ENCODE peak calls at places on chromosomes 1 and 21, in eight cellular contexts. L is IMR-90, U is GM12892, H is A549, D is heart left ventricle, O is HCT116, B is H54, K is breast epithelium. C is an unnamed sample.
A peak's percentile ranks its signal among the peaks of the same experiment; 100 is the strongest.

GRCh38 chr1:228706305-228706704 is 29.0 kb upstream of the RHOU start:
- DNase-seq in L (no peak), U (no peak), H (no peak), D (no peak), O (no peak), B (no peak), K (no peak), C (no peak)

GRCh38 chr1:172135076-172135672 is 285.3 kb upstream of the C1orf105 start:
- DNase-seq in L (no peak), U (no peak), H (peak; percentile 8), D (no peak), O (peak; percentile 32), B (no peak), K (no peak), C (no peak)

GRCh38 chr1:14516974-14517812 is 81.3 kb upstream of the KAZN start:
- DNase-seq in L (peak; percentile 92), U (no peak), H (no peak), D (no peak), O (no peak), B (peak; percentile 15), K (no peak), C (no peak)

GRCh38 chr1:232393010-232393833 is 236.7 kb downstream of the SIPA1L2 start:
- DNase-seq in L (peak; percentile 32), U (no peak), H (no peak), D (no peak), O (no peak), B (peak; percentile 26), K (no peak), C (no peak)

GRCh38 chr21:37153193-37153934 is 80.3 kb downstream of the TTC3 start:
- DNase-seq in L (peak; percentile 88), U (no peak), H (no peak), D (no peak), O (no peak), B (no peak), K (no peak), C (peak; percentile 43)

GRCh38 chr1:88036345-88036999 is 647.6 kb upstream of the PKN2 start:
- DNase-seq in L (no peak), U (no peak), H (no peak), D (no peak), O (no peak), B (no peak), K (no peak), C (no peak)

GRCh38 chr1:214670098-214670497 is 67.1 kb downstream of the CENPF start:
- DNase-seq in L (peak; percentile 65), U (no peak), H (no peak), D (no peak), O (no peak), B (peak; percentile 7), K (no peak), C (peak; percentile 87)

GRCh38 chr1:27049607-27050006 is 37.0 kb upstream of the TENT5B start:
- DNase-seq in L (no peak), U (no peak), H (no peak), D (no peak), O (no peak), B (no peak), K (no peak), C (no peak)

GRCh38 chr1:115277276-115277675 is 60.8 kb downstream of the NGF start:
- DNase-seq in L (peak; percentile 80), U (no peak), H (no peak), D (no peak), O (peak; percentile 3), B (no peak), K (no peak), C (no peak)

GRCh38 chr21:27776925-27777553 is 810.2 kb upstream of the ADAMTS5 start:
- DNase-seq in L (no peak), U (no peak), H (no peak), D (peak; percentile 27), O (no peak), B (no peak), K (no peak), C (no peak)

GRCh38 chr1:2205191-2205952 is 10.8 kb upstream of the FAAP20 start:
- DNase-seq in L (peak; percentile 92), U (no peak), H (no peak), D (peak; percentile 98), O (peak; percentile 86), B (peak; percentile 69), K (peak; percentile 96), C (peak; percentile 98)

GRCh38 chr1:201295861-201296260 is 12.6 kb downstream of the PKP1 start:
- DNase-seq in L (peak; percentile 58), U (no peak), H (peak; percentile 48), D (no peak), O (no peak), B (peak; percentile 75), K (no peak), C (no peak)

GRCh38 chr1:20538227-20538626 is 14.1 kb upstream of the FAM43B start:
- DNase-seq in L (no peak), U (no peak), H (no peak), D (no peak), O (no peak), B (no peak), K (no peak), C (no peak)

GRCh38 chr1:219039755-219040154 is 133.9 kb upstream of the LYPLAL1 start:
- DNase-seq in L (peak; percentile 11), U (no peak), H (no peak), D (no peak), O (no peak), B (no peak), K (no peak), C (no peak)

DNA sequence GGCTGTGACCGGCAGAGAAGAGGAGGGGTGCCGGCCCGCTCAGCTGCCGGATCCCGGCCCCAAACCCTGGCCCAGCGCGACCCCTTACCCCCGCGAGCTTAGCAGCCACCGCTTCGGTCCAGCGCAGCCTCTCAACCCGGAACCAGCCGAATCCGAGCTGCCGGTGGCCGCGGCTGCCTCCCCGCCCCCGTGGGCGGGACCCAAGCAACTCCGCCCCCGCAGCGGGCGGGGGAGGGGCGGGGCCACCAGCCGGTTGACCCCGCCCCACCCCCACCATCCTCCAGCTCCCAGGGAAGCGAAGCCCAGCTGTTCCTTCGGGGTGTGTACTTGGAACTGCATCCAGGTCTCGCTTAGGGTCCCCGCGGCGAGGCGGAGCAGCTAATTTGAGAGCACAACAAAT is at the start of gene TRIM62:
- DNase-seq in L (peak; percentile 85), U (peak; percentile 90), H (peak; percentile 74), D (peak; percentile 91), O (peak; percentile 63), B (peak; percentile 88), K (peak; percentile 81), C (peak; percentile 85)
- TF ChIP-seq POLR2A in L (no peak), U (no peak), H (peak; percentile 38), D (no peak), O (no peak), B (peak; percentile 38), K (peak; percentile 51), C (peak; percentile 76)

DNA sequence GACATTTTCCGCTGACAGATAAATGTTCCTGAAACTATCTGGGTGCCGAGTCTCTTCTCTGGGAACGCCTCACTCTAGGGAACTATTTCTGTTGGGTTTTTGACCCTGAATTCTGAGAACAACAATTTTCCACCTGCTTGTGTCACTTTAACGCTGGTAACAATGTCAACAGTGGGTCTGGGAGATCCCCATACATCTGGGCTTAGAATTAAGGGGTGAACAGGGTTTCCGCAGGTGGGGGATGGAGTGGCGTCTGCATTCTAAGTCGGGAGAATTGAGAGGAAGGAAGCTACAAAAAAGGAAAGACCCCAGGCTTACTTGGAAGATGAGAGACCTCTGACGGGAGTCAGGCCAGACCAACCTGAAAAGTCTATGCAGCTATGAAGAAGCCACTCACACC is 8.7 kb downstream of the CD247 start:
- DNase-seq in L (no peak), U (no peak), H (no peak), D (no peak), O (no peak), B (no peak), K (no peak), C (no peak)
- TF ChIP-seq POLR2A in L (no peak), U (no peak), H (no peak), D (no peak), O (no peak), B (no peak), K (no peak), C (no peak)

GRCh38 chr1:91732991-91733390 is 153.0 kb downstream of the TGFBR3 start:
- DNase-seq in L (no peak), U (no peak), H (no peak), D (no peak), O (no peak), B (no peak), K (no peak), C (no peak)

GRCh38 chr1:91737650-91738049 is 148.3 kb downstream of the TGFBR3 start:
- DNase-seq in L (no peak), U (no peak), H (no peak), D (no peak), O (no peak), B (no peak), K (no peak), C (no peak)

GRCh38 chr1:91735266-91735845 is 150.6 kb downstream of the TGFBR3 start:
- DNase-seq in L (no peak), U (no peak), H (no peak), D (no peak), O (no peak), B (no peak), K (no peak), C (no peak)

GRCh38 chr1:91736999-91737615 is 148.8 kb downstream of the TGFBR3 start:
- DNase-seq in L (peak; percentile 81), U (no peak), H (peak; percentile 79), D (no peak), O (peak; percentile 81), B (peak; percentile 71), K (peak; percentile 62), C (peak; percentile 86)

GRCh38 chr1:91736146-91736998 is 149.6 kb downstream of the TGFBR3 start:
- DNase-seq in L (peak; percentile 58), U (no peak), H (no peak), D (no peak), O (no peak), B (no peak), K (no peak), C (peak; percentile 57)
- TF ChIP-seq POLR2A in L (no peak), U (no peak), H (no peak), D (no peak), O (no peak), B (no peak), K (no peak), C (no peak)

DNA sequence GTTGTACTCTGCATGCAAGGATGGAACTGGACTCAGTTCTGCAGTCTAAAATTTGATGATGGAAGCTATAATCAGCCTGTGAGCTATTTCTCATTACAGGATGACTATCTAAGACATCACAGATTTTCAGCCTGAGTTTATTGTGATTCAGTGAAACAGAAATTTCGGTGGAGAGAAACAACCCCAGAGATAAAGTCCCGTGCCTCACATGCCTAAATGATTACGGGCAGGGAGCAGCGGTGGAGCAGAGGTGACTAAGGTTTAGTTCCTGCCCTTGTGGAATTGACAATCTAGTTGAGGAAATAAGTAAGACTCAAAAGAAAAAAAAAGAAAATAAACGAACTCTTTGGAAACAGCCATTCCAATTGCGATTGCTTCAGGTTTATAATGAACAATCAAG is 96.9 kb downstream of the GRIK3 start:
- DNase-seq in L (no peak), U (no peak), H (no peak), D (no peak), O (no peak), B (no peak), K (no peak), C (no peak)
- TF ChIP-seq POLR2A in L (no peak), U (no peak), H (no peak), D (no peak), O (no peak), B (no peak), K (no peak), C (no peak)

GRCh38 chr1:54800899-54801759 is at the start of gene TTC22:
- DNase-seq in L (no peak), U (peak; percentile 70), H (no peak), D (no peak), O (peak; percentile 24), B (no peak), K (peak; percentile 76), C (peak; percentile 36)
- TF ChIP-seq POLR2A in L (no peak), U (no peak), H (no peak), D (no peak), O (no peak), B (no peak), K (no peak), C (no peak)

C was measured in adrenal gland.